ENCODE peak calls at places on chromosome 10, in seven cellular contexts. T is IMR-90, Q is mesendoderm, H is H1, L is H9, I is trophoblast cell, U is mesenchymal stem cell. M is an unnamed sample.

GRCh38 chr10:89389254-89389653 is 3.2 kb upstream of the IFIT1 start:
- DNase-seq in H (no peak), Q (peak), I (peak), T (peak), L (no peak), U (peak), M (no peak)

GRCh38 chr10:89391882-89392756 is at the start of gene IFIT1:
- DNase-seq in U (peak), Q (peak), L (peak), T (peak), H (no peak), I (peak), M (no peak)

GRCh38 chr10:46019541-46020343 is 10.7 kb downstream of the NCOA4 start:
- DNase-seq in I (peak), L (no peak), U (peak), H (no peak), Q (no peak), T (no peak), M (no peak)

GRCh38 chr10:46220872-46221538 is 65.8 kb upstream of the ANTXRL start:
- DNase-seq in T (no peak), U (peak), H (no peak), L (peak), I (peak), Q (peak), M (no peak)

GRCh38 chr10:18635995-18636394 is 15.4 kb downstream of the NSUN6 start:
- DNase-seq in L (no peak), T (no peak), Q (no peak), I (no peak), U (no peak), H (no peak), M (no peak)

GRCh38 chr10:71244638-71245419 is 32.5 kb downstream of the UNC5B start:
- DNase-seq in I (peak), U (peak), T (peak), L (no peak), H (no peak), Q (no peak), M (no peak)

GRCh38 chr10:61804414-61804813 is 97.1 kb upstream of the ARID5B start:
- DNase-seq in L (no peak), H (no peak), Q (no peak), I (no peak), U (no peak), T (peak), M (no peak)

GRCh38 chr10:80473692-80474596 is 19.8 kb downstream of the TSPAN14 start:
- DNase-seq in H (no peak), Q (no peak), L (no peak), I (no peak), U (peak), T (peak), M (no peak)

GRCh38 chr10:48804740-48805182 is 120.1 kb downstream of the WDFY4 start:
- DNase-seq in H (no peak), L (no peak), T (no peak), U (peak), Q (no peak), I (no peak), M (no peak)

GRCh38 chr10:87092861-87093460 is 1.7 kb downstream of the GLUD1 start:
- DNase-seq in H (no peak), U (peak), I (peak), L (peak), T (peak), Q (peak), M (no peak)

GRCh38 chr10:47366731-47367460 is 17.2 kb downstream of the ZNF488 start:
- DNase-seq in U (no peak), L (peak), I (no peak), T (no peak), Q (no peak), H (no peak), M (no peak)

GRCh38 chr10:79246209-79246581 is 101.1 kb upstream of the PPIF start:
- DNase-seq in Q (no peak), I (no peak), L (no peak), U (no peak), T (no peak), H (no peak), M (no peak)

GRCh38 chr10:16794005-16794404 is 23.2 kb downstream of the RSU1 start:
- DNase-seq in T (no peak), L (no peak), U (no peak), Q (no peak), H (no peak), I (no peak), M (no peak)

GRCh38 chr10:16799621-16800020 is 17.6 kb downstream of the RSU1 start:
- DNase-seq in I (peak), Q (peak), L (peak), U (no peak), T (no peak), H (no peak), M (no peak)

GRCh38 chr10:16795410-16796073 is 21.7 kb downstream of the RSU1 start:
- DNase-seq in L (no peak), H (no peak), Q (no peak), I (no peak), T (no peak), U (no peak), M (no peak)

GRCh38 chr10:16803464-16803863 is 13.8 kb downstream of the RSU1 start:
- DNase-seq in H (no peak), U (no peak), T (no peak), L (no peak), I (no peak), Q (no peak), M (no peak)

DNA sequence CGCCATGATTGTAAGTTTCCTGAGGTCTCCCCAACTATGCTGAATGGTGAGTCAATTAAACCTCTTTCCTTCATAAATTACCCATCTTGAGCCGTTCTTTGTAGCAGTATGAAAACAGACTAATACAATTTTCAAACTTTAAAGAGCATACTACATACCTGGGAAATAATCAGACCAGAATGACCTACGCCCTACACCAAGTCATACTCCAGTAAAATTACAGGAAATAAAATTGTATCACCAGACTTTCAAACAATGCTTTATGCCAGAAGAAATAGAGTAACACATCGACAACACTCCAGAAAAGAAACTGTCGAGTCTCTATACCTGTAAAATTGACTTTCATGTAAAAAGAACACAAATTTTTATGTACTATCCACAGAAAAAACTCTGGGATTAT is 18.7 kb downstream of the RSU1 start:
- DNase-seq in U (no peak), I (no peak), T (no peak), H (no peak), Q (no peak), L (no peak), M (no peak)
- H4K8ac ChIP-seq in U (no peak), I (no peak), T (no peak), H (no peak), Q (no peak), L (no peak), M (no peak)

DNA sequence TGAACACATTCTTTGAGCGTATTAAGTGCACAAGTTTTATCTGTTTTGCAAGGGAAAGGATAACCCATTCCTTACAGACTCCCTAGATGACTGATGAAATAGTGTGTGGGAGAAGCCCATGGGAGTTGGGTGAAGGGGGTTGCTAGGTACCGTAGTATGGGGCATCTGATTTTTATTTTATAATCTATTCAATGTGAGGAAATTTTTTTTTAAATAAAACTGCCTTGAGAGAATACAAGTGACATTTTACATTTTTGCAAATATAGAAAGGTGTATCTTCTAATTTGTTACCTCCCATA is 1.4 kb downstream of the BTAF1 start:
- DNase-seq in L (no peak), T (no peak), I (no peak), U (no peak), Q (no peak), H (no peak), M (no peak)
- H4K8ac ChIP-seq in L (no peak), T (no peak), I (no peak), U (no peak), Q (no peak), H (no peak), M (no peak)

GRCh38 chr10:69634759-69635425 is 4.8 kb downstream of the FAM241B start:
- DNase-seq in U (no peak), T (no peak), I (no peak), H (no peak), Q (no peak), L (peak), M (no peak)

GRCh38 chr10:69636273-69636575 is 6.2 kb downstream of the FAM241B start:
- DNase-seq in H (no peak), I (no peak), Q (no peak), T (no peak), L (no peak), U (no peak), M (no peak)

GRCh38 chr10:69635428-69636272 is 5.6 kb downstream of the FAM241B start:
- DNase-seq in Q (no peak), H (no peak), L (peak), U (no peak), T (no peak), I (no peak), M (no peak)

GRCh38 chr10:69632516-69633199 is 2.6 kb downstream of the FAM241B start:
- DNase-seq in L (peak), Q (no peak), T (no peak), U (no peak), I (no peak), H (no peak), M (no peak)

DNA sequence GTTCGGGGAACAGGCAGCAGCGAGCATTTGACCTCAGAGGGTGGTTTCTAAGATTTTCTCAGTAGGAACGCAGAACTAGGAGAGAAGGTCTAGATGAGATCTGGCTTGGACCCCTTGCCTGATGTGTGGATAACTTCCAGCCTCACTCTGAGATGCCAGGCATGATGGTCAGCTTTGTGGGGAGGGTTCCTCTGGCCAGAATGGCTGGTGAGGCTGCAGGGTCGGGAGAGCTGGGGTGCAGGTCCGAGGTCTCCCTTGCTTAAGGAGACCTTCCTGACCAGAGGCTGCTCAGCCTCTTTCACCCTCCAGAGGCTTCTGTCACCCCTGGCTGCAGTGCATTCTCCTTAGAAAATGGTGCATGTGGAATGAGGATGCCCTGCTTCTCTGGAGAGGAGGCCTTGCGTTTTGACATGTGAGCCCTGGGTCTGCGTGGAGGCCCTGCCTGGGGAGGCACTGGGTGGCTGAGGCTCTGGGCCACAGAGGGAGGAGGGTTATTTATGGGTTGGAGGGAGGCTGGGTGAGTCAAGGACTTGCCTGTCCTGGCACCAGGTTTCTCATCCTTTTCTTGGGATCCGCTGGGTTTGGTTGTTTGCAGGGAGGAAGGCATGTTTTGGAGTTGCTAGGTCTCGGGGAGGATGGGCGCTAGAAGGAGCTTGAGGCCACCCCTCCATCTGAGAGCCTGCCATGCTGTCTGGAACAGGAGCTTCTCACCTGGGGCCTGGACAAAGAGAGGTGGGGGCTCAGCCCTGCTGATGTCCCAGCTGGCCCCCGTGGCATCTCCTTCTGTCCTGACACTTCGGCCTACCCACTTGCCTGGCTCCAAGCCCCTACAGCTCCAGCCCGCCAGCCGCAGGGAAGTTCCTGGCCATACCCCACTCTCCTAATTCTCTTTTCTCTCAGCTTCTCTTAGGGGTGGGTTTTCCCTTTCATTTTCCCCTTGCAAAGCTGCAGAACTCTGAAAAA is 3.9 kb downstream of the FAM241B start:
- DNase-seq in U (no peak), H (no peak), I (no peak), Q (no peak), T (no peak), L (peak), M (no peak)
- H4K8ac ChIP-seq in U (no peak), H (no peak), I (no peak), Q (no peak), T (no peak), L (no peak), M (no peak)

GRCh38 chr10:113950268-113950667 is 93.4 kb upstream of the ADRB1 start:
- DNase-seq in L (no peak), I (no peak), T (no peak), Q (no peak), U (no peak), H (no peak), M (no peak)
- H4K8ac ChIP-seq in L (no peak), I (no peak), T (no peak), Q (no peak), U (no peak), H (no peak), M (no peak)

GRCh38 chr10:8405551-8405950 is 351.1 kb downstream of the GATA3 start:
- DNase-seq in L (no peak), H (no peak), U (no peak), Q (no peak), T (no peak), I (no peak), M (no peak)
- H4K8ac ChIP-seq in L (no peak), H (no peak), U (no peak), Q (no peak), T (no peak), I (no peak), M (no peak)

DNA sequence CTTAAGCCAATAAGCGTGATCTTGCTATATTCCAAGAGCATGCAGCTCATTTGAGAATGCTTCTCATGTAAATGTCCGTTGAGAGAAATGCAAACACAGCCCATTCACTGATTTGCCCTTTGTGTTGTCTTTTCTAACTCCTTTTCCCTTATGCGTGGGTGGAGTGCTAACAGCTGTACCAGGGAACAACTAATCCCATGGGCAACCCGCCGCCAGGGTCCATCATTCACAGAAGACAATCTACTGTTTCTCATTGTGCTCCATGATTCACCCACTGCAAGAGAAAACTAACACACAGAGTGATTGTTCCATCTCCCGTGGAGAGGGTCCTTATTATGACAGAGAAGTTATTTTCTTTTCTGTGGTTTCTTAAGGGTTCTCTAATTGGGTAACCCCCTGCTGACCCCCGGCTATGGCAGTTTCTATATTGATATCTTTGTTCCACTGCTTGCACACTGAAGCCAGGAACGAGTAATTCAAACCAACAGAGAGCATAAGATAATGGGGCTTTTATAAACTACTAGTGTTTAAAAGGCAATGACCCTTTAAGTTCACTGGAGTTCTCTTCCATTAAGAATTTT is 298.7 kb downstream of the BAMBI start:
- DNase-seq in I (no peak), Q (no peak), H (no peak), U (peak), T (peak), L (no peak), M (peak)
- H4K8ac ChIP-seq in I (no peak), Q (no peak), H (no peak), U (no peak), T (no peak), L (no peak), M (no peak)

GRCh38 chr10:21536874-21537273 is 2.8 kb downstream of the MLLT10 start:
- DNase-seq in I (no peak), T (no peak), Q (no peak), H (no peak), U (no peak), L (no peak), M (no peak)

GRCh38 chr10:21532694-21533576 is 1.1 kb upstream of the MLLT10 start:
- DNase-seq in L (no peak), T (no peak), H (no peak), Q (no peak), U (no peak), I (no peak), M (no peak)

GRCh38 chr10:21535494-21535818 is 1.4 kb downstream of the MLLT10 start:
- DNase-seq in L (no peak), H (no peak), Q (no peak), I (peak), T (no peak), U (peak), M (no peak)

GRCh38 chr10:21533577-21534475 is at the start of gene MLLT10:
- DNase-seq in H (peak), T (peak), I (peak), L (peak), U (peak), Q (peak), M (peak)

DNA sequence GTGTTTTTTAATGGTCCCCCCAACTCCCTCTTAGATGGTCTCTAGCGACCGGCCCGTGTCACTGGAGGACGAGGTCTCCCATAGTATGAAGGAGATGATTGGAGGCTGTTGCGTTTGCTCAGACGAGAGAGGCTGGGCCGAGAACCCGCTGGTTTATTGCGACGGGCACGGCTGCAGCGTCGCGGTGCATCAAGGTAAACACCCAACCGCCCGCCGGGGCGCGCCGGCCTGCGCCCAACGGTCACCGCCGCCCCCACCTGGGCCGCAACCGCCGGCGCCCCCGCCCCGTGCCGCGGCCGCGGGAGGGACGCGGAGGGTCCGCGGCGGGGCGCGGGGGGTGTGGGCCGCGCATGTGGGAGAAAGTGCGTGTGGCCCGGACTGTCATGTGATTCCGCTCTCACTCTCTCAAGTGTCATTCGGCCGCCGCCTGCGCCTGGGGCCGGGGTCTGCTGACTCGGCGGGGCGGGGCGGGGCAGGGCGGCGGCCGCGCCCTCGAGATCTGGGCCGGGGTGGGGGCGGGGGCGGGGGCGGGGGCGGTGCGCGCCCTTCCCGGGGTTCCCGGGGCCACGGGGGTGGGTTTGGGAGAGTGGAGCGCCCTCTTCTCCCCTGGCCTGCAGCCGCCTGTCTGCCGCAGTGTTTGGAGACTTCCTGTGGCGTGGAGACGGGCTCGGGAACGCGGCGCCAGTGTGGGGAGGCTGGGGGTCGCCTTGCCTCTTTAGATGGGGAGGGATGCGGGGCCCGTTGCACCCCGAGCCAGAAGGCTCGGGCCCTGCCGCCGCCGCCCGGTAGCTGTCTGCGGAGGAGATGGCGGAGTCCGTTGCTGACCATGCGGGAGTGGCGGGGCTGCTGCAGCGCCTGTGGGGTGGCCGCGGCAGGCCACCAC is 820 bp downstream of the MLLT10 start:
- DNase-seq in Q (peak), I (peak), L (peak), U (peak), T (peak), H (no peak), M (no peak)
- H4K8ac ChIP-seq in Q (peak), I (peak), L (no peak), U (peak), T (peak), H (peak), M (no peak)

DNA sequence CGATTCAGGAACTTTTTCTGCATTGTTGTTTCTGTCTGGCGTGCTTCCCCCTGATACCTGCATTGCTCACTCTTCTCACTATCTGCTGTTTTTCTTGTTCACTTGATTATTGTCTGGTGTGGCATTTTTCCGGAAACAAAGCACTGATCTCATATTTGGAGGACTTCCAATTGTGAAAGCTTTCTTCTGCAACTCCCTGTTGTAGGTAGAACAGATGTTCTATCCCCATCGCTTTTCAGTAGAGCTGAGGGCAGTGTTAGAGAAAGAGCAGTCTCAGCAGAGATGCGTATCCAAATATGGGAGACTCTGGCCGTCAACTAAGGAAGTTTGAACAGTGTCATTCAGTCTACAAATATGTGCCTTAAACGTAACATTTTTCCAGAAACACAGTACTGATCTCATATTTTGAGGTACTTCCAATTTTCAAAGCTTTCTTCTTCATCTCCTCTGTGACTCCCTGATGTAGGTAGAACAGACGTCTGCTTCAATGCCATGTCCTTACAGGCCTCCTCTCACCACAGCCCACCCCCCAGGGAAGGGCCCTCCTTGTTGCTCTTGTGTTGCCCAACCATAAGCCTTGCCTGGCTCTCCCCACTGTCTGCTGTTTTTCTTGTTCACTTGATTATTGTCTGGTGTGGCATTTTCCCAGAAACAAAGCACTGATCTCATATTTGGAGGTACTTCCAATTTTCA is 27.1 kb upstream of the GJD4 start:
- DNase-seq in U (no peak), H (no peak), T (no peak), L (no peak), I (no peak), Q (no peak), M (no peak)
- H4K8ac ChIP-seq in U (no peak), H (no peak), T (no peak), L (no peak), I (no peak), Q (no peak), M (no peak)

GRCh38 chr10:27530477-27530876 is 26.4 kb downstream of the RAB18 start:
- DNase-seq in I (no peak), H (no peak), T (no peak), L (no peak), Q (no peak), U (no peak), M (no peak)

GRCh38 chr10:27527597-27528295 is 23.6 kb downstream of the RAB18 start:
- DNase-seq in H (no peak), I (no peak), T (no peak), Q (no peak), L (no peak), U (no peak), M (no peak)

GRCh38 chr10:27529010-27529783 is 25.1 kb downstream of the RAB18 start:
- DNase-seq in L (no peak), I (no peak), H (no peak), T (peak), Q (peak), U (peak), M (no peak)

GRCh38 chr10:27534341-27534740 is 30.2 kb downstream of the RAB18 start:
- DNase-seq in I (no peak), H (no peak), T (no peak), L (no peak), U (no peak), Q (no peak), M (no peak)

GRCh38 chr10:27531336-27531847 is 27.3 kb downstream of the RAB18 start:
- DNase-seq in U (no peak), Q (no peak), L (no peak), I (no peak), T (no peak), H (no peak), M (no peak)
- H4K8ac ChIP-seq in U (no peak), Q (no peak), L (no peak), I (no peak), T (no peak), H (no peak), M (no peak)